ENCODE peak calls at places on chromosomes 16 and 17, in four cellular contexts. E is cardiac muscle cell, D is GM04504, N is neural progenitor cell. Q is an unnamed sample.

GRCh38 chr16:25012525-25012991 is 2.6 kb downstream of the ARHGAP17 start:
- DNase-seq in E (peak), D (peak), N (no peak), Q (no peak)

GRCh38 chr16:56777533-56777932 is 47.6 kb downstream of the NUP93 start:
- DNase-seq in E (no peak), D (no peak), N (no peak), Q (no peak)

GRCh38 chr17:49180998-49181635 is 29.3 kb downstream of the GNGT2 start:
- DNase-seq in E (no peak), D (no peak), N (no peak), Q (no peak)

GRCh38 chr16:46582313-46582712 is 38.9 kb downstream of the SHCBP1 start:
- DNase-seq in E (no peak), D (no peak), N (no peak), Q (no peak)

GRCh38 chr17:53662608-53663007 is 160.1 kb upstream of the KIF2B start:
- DNase-seq in E (no peak), D (no peak), N (no peak), Q (no peak)

GRCh38 chr17:47705536-47706481 is 11.8 kb downstream of the TBKBP1 start:
- DNase-seq in E (no peak), D (no peak), N (no peak), Q (no peak)

GRCh38 chr17:50111687-50112655 is 16.8 kb downstream of the PDK2 start:
- DNase-seq in E (no peak), D (no peak), N (peak), Q (peak)

GRCh38 chr16:55433030-55433429 is 46.0 kb upstream of the MMP2 start:
- DNase-seq in E (no peak), D (no peak), N (no peak), Q (no peak)

GRCh38 chr17:74760404-74761105 is 12.1 kb downstream of the NHERF1 start:
- DNase-seq in E (no peak), D (no peak), N (peak), Q (no peak)

GRCh38 chr17:1460233-1460632 is 4.2 kb upstream of the CRK start:
- DNase-seq in E (no peak), D (no peak), N (no peak), Q (peak)

GRCh38 chr17:27946521-27946920 is 53.4 kb upstream of the LYRM9 start:
- DNase-seq in E (no peak), D (no peak), N (no peak), Q (no peak)

GRCh38 chr17:50270430-50271172 is 3.7 kb upstream of the TMEM92 start:
- DNase-seq in E (peak), D (peak), N (peak), Q (no peak)

GRCh38 chr17:35448214-35448898 is at the start of gene SLFN13:
- DNase-seq in E (peak), D (no peak), N (peak), Q (peak)

GRCh38 chr16:2025878-2026460 is 733 bp upstream of the NHERF2 start:
- DNase-seq in E (no peak), D (no peak), N (no peak), Q (no peak)

GRCh38 chr16:67027046-67027445 is 1.9 kb upstream of the CBFB start:
- DNase-seq in E (no peak), D (no peak), N (no peak), Q (peak)

GRCh38 chr17:7237761-7238417 is 1.4 kb downstream of the PHF23 start:
- DNase-seq in E (peak), D (peak), N (peak), Q (no peak)

GRCh38 chr16:23408242-23409201 is 44.5 kb downstream of the COG7 start:
- DNase-seq in E (peak), D (peak), N (peak), Q (no peak)

GRCh38 chr16:14493791-14494190 is 136.3 kb downstream of the PARN start:
- DNase-seq in E (no peak), D (no peak), N (no peak), Q (no peak)

GRCh38 chr16:84597518-84598390 is 20.1 kb downstream of the COTL1 start:
- DNase-seq in E (no peak), D (no peak), N (no peak), Q (no peak)

Q was measured in right atrium auricular region.